ENCODE peak calls at places on chromosomes 1 and 21, in seven cellular contexts. M, D, W, R, A, T and U are unnamed samples.

GRCh38 chr1:87684786-87685185 is 356.1 kb downstream of the LMO4 start:
- DNase-seq in T (peak; percentile 20), D (no peak), M (peak; percentile 12), R (peak; percentile 33), W (no peak), A (no peak), U (peak; percentile 48)

GRCh38 chr1:230231739-230232075 is 164.7 kb downstream of the GALNT2 start:
- DNase-seq in M (peak; percentile 87), T (peak; percentile 23), D (no peak), A (peak; percentile 89), R (peak; percentile 87), W (no peak), U (no peak)

GRCh38 chr21:41460578-41461527 is 34.8 kb downstream of the MX1 start:
- DNase-seq in M (peak; percentile 79), R (peak; percentile 80), A (peak; percentile 84), D (peak; percentile 67), T (peak; percentile 80), W (peak; percentile 65), U (peak; percentile 19)

GRCh38 chr1:44647896-44648295 is 26.4 kb downstream of the TMEM53 start:
- DNase-seq in W (no peak), T (no peak), A (no peak), M (no peak), D (no peak), R (no peak), U (no peak)

GRCh38 chr1:9061252-9061948 is 8.0 kb downstream of the SLC2A5 start:
- DNase-seq in W (no peak), T (no peak), A (no peak), R (peak; percentile 52), D (no peak), M (no peak), U (no peak)

GRCh38 chr1:173095632-173096031 is 44.9 kb upstream of the TNFSF18 start:
- DNase-seq in D (no peak), W (no peak), A (no peak), R (no peak), T (no peak), M (no peak), U (no peak)

GRCh38 chr1:53592521-53592982 is 133.4 kb downstream of the DMRTB1 start:
- DNase-seq in A (peak; percentile 17), D (no peak), R (peak; percentile 80), M (peak; percentile 21), T (peak; percentile 86), W (peak; percentile 24), U (no peak)

GRCh38 chr1:88276158-88276557 is 407.9 kb upstream of the PKN2 start:
- DNase-seq in W (no peak), R (no peak), M (no peak), T (no peak), D (no peak), A (no peak), U (no peak)

GRCh38 chr21:35920428-35920827 is 139.9 kb downstream of the SETD4 start:
- DNase-seq in D (no peak), T (no peak), W (no peak), R (no peak), M (no peak), A (no peak), U (no peak)

GRCh38 chr1:227902641-227902990 is 45.1 kb downstream of the WNT9A start:
- DNase-seq in M (no peak), D (no peak), A (no peak), T (no peak), W (no peak), R (no peak), U (no peak)

GRCh38 chr1:59116920-59117542 is 179.9 kb upstream of the FGGY start:
- DNase-seq in A (no peak), T (no peak), W (no peak), M (no peak), R (no peak), D (no peak), U (no peak)

GRCh38 chr1:229381234-229381633 is 38.4 kb upstream of the CCSAP start:
- DNase-seq in T (no peak), A (no peak), D (no peak), W (no peak), M (no peak), R (no peak), U (peak; percentile 10)

GRCh38 chr1:201216395-201217085 is 25.9 kb downstream of the IGFN1 start:
- DNase-seq in W (no peak), M (no peak), D (no peak), R (peak; percentile 26), A (no peak), T (no peak), U (no peak)

GRCh38 chr1:200525167-200526123 is 95.1 kb downstream of the KIF14 start:
- DNase-seq in R (no peak), D (no peak), W (peak; percentile 20), A (no peak), T (no peak), M (no peak), U (no peak)

GRCh38 chr1:173867141-173867752 is 542 bp downstream of the GAS5 start:
- DNase-seq in M (no peak), R (no peak), T (no peak), D (no peak), W (no peak), A (no peak), U (peak; percentile 12)

GRCh38 chr1:41480204-41481108 is 4.0 kb downstream of the EDN2 start:
- DNase-seq in T (no peak), R (no peak), D (no peak), A (no peak), M (no peak), W (no peak), U (no peak)

GRCh38 chr1:41482906-41483895 is 1.3 kb downstream of the EDN2 start:
- DNase-seq in D (no peak), M (no peak), W (no peak), T (no peak), A (no peak), R (no peak), U (peak; percentile 71)

GRCh38 chr1:41483960-41484844 is at the start of gene EDN2:
- DNase-seq in T (peak; percentile 91), A (peak; percentile 94), W (no peak), R (peak; percentile 75), D (no peak), M (peak; percentile 89), U (no peak)

GRCh38 chr1:41481109-41481775 is 3.2 kb downstream of the EDN2 start:
- DNase-seq in M (no peak), R (no peak), D (no peak), A (peak; percentile 29), W (no peak), T (no peak), U (no peak)

GRCh38 chr1:41482001-41482765 is 2.3 kb downstream of the EDN2 start:
- DNase-seq in T (peak; percentile 95), W (peak; percentile 75), M (peak; percentile 90), R (peak; percentile 76), D (no peak), A (peak; percentile 94), U (no peak)
- H3K4me1 ChIP-seq in T (peaks cover 33% of the 10 kb centered on the region), W (peaks cover 6% of the 10 kb centered on the region), M (peaks cover 58% of the 10 kb centered on the region), R (peaks cover 15% of the 10 kb centered on the region), D (no peaks in the 10 kb centered on the region), A (peaks cover 69% of the 10 kb centered on the region), U (peaks cover 42% of the 10 kb centered on the region)

DNA sequence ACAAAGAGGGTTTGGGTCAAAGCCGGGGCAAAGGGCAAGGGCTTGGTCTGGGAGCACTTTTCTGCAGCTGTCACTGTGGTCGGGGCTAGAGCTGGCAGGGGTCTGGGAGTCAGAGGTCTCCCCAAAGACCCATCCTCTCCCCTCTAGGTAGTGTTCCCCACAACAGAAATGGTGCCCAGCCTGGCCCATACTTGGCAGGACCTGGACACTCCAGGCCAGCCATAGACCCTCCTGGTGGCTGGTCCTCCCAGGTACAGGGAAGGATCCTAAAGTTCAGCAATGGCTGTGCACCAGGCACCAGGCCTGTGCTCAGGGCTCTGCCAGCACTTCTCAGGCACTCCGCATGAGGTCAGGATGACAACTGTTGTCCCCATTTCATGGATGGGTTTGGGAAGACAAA is 11.0 kb downstream of the ESPN start:
- DNase-seq in D (no peak), M (no peak), R (no peak), W (no peak), T (no peak), A (no peak), U (no peak)
- H3K4me1 ChIP-seq in D (no peaks in the 10 kb centered on the region), M (peaks cover 7% of the 10 kb centered on the region), R (no peaks in the 10 kb centered on the region), W (no peaks in the 10 kb centered on the region), T (no peaks in the 10 kb centered on the region), A (peaks cover 4% of the 10 kb centered on the region), U (no peaks in the 10 kb centered on the region)

GRCh38 chr1:11684070-11684469 is 3.1 kb upstream of the MAD2L2 start:
- DNase-seq in A (no peak), M (no peak), W (no peak), D (no peak), T (no peak), R (no peak), U (no peak)

GRCh38 chr1:11681071-11681771 is at the start of gene MAD2L2:
- DNase-seq in A (peak; percentile 89), T (peak; percentile 81), R (peak; percentile 91), W (peak; percentile 86), D (peak; percentile 92), M (peak; percentile 90), U (peak; percentile 96)

GRCh38 chr1:11682799-11683198 is 1.9 kb upstream of the MAD2L2 start:
- DNase-seq in A (no peak), D (no peak), M (no peak), R (no peak), W (no peak), T (no peak), U (no peak)

GRCh38 chr1:11680270-11681070 is 478 bp downstream of the MAD2L2 start:
- DNase-seq in W (peak; percentile 30), D (no peak), T (no peak), M (peak; percentile 22), R (no peak), A (no peak), U (no peak)

GRCh38 chr1:11682287-11682771 is 1.4 kb upstream of the MAD2L2 start:
- DNase-seq in A (no peak), W (no peak), D (no peak), T (no peak), R (no peak), M (no peak), U (no peak)
- H3K4me1 ChIP-seq in A (peaks cover 10% of the 10 kb centered on the region), W (no peaks in the 10 kb centered on the region), D (peaks cover 7% of the 10 kb centered on the region), T (peaks cover 6% of the 10 kb centered on the region), R (peaks cover 6% of the 10 kb centered on the region), M (peaks cover 18% of the 10 kb centered on the region), U (peaks cover 4% of the 10 kb centered on the region)

GRCh38 chr1:93353286-93353685 is 7.6 kb downstream of the DR1 start:
- DNase-seq in A (no peak), D (no peak), T (no peak), W (no peak), M (no peak), R (no peak), U (no peak)

GRCh38 chr1:93349231-93350135 is 3.8 kb downstream of the DR1 start:
- DNase-seq in M (no peak), T (no peak), W (no peak), R (no peak), A (peak; percentile 20), D (no peak), U (peak; percentile 49)

GRCh38 chr1:93350322-93350721 is 4.6 kb downstream of the DR1 start:
- DNase-seq in T (no peak), D (no peak), A (no peak), R (no peak), W (no peak), M (no peak), U (no peak)

GRCh38 chr1:93352376-93352775 is 6.7 kb downstream of the DR1 start:
- DNase-seq in D (no peak), R (no peak), T (no peak), M (no peak), A (no peak), W (no peak), U (no peak)

DNA sequence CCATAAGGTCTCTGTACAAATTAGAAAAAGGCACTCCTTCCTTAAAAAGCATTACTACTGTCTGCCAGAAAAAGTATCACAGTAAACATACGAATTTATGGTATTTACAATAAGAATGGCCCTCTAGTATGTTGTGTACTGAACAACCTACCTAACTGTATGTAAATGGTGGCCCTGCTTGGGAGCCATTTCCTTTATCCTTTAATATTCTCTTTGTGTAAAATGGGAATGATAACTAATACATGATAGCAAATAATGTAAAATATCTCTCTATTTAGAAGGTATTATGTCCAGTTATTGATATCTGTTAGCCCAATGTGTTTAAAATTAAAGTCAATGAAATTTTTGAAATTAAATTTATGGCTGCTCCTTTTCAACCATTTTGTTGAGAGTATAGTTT is 5.2 kb downstream of the DR1 start:
- DNase-seq in D (no peak), A (no peak), W (no peak), R (no peak), M (no peak), T (no peak), U (no peak)
- H3K4me1 ChIP-seq in D (peaks cover 38% of the 10 kb centered on the region), A (peaks cover 40% of the 10 kb centered on the region), W (peaks cover 6% of the 10 kb centered on the region), R (peaks cover 18% of the 10 kb centered on the region), M (peaks cover 69% of the 10 kb centered on the region), T (no peaks in the 10 kb centered on the region), U (peaks cover 17% of the 10 kb centered on the region)